ENCODE peak calls at places on chromosomes 1 and 21, in five cellular contexts. F, D, H, E and W are unnamed samples.

GRCh38 chr1:180252638-180253536 is 22.8 kb downstream of the LHX4 start:
- DNase-seq in H (peak; percentile 31), F (peak; percentile 89), E (peak; percentile 64), D (peak; percentile 63), W (peak; percentile 72)

GRCh38 chr1:31793586-31794285 is 22.1 kb downstream of the SPOCD1 start:
- DNase-seq in E (no peak), F (peak; percentile 44), H (no peak), D (no peak), W (no peak)

GRCh38 chr1:85935234-85935633 is 221.3 kb downstream of the COL24A1 start:
- DNase-seq in F (no peak), E (no peak), H (no peak), D (no peak), W (no peak)

GRCh38 chr1:75725861-75726361 is 1.4 kb downstream of the ACADM start:
- DNase-seq in E (no peak), H (no peak), F (no peak), D (no peak), W (no peak)

GRCh38 chr21:17045214-17045835 is 467.5 kb upstream of the CXADR start:
- DNase-seq in D (no peak), F (no peak), H (no peak), E (peak; percentile 61), W (no peak)

GRCh38 chr1:221691320-221691719 is 50.6 kb downstream of the DUSP10 start:
- DNase-seq in F (no peak), H (no peak), E (no peak), D (no peak), W (no peak)

GRCh38 chr1:46393510-46393909 is 607 bp upstream of the FAAH start:
- DNase-seq in E (no peak), F (no peak), D (no peak), H (no peak), W (no peak)

GRCh38 chr1:90347366-90347765 is 352.5 kb downstream of the ZNF326 start:
- DNase-seq in E (no peak), H (no peak), F (no peak), D (no peak), W (no peak)

GRCh38 chr21:26798856-26799751 is 46.1 kb downstream of the ADAMTS1 start:
- DNase-seq in F (no peak), D (no peak), E (no peak), H (no peak), W (no peak)

GRCh38 chr1:90501281-90501680 is 215.8 kb downstream of the BARHL2 start:
- DNase-seq in H (no peak), D (no peak), F (no peak), E (no peak), W (no peak)

GRCh38 chr1:241950390-241950789 is 7.2 kb upstream of the BECN2 start:
- DNase-seq in D (no peak), F (no peak), H (no peak), E (peak; percentile 88), W (no peak)

GRCh38 chr1:247747616-247748015 is 325 bp downstream of the OR14A2 start:
- DNase-seq in D (no peak), F (no peak), H (no peak), E (peak; percentile 1), W (no peak)

GRCh38 chr1:86924324-86924960 is 10.0 kb downstream of the HS2ST1 start:
- DNase-seq in H (no peak), E (no peak), F (no peak), D (no peak), W (no peak)

GRCh38 chr21:45538381-45539045 is 3.7 kb downstream of the SLC19A1 start:
- DNase-seq in F (peak; percentile 49), H (no peak), E (no peak), D (no peak), W (no peak)

GRCh38 chr1:147753084-147753483 is 7.3 kb downstream of the GJA5 start:
- DNase-seq in E (no peak), H (no peak), F (no peak), D (no peak), W (no peak)

GRCh38 chr1:246528933-246529731 is 22.1 kb upstream of the SMYD3 start:
- DNase-seq in F (no peak), E (no peak), H (no peak), D (no peak), W (peak; percentile 2)

GRCh38 chr1:59146651-59147358 is 150.1 kb upstream of the FGGY start:
- DNase-seq in F (peak; percentile 76), H (no peak), D (peak; percentile 69), E (peak; percentile 68), W (no peak)

GRCh38 chr21:44736291-44737004 is 25.1 kb upstream of the TSPEAR start:
- DNase-seq in E (no peak), H (no peak), D (no peak), F (no peak), W (no peak)

GRCh38 chr1:116066868-116067563 is 44.2 kb upstream of the MAB21L3 start:
- DNase-seq in E (peak; percentile 96), D (no peak), F (no peak), H (no peak), W (no peak)

GRCh38 chr1:61496501-61496900 is 228.4 kb downstream of the TM2D1 start:
- DNase-seq in D (no peak), H (no peak), E (peak; percentile 94), F (no peak), W (no peak)

GRCh38 chr1:165851034-165851658 is 23.7 kb downstream of the UCK2 start:
- DNase-seq in D (no peak), F (no peak), E (peak; percentile 17), H (no peak), W (no peak)

GRCh38 chr1:24566266-24566867 is 10.5 kb downstream of the NCMAP start:
- DNase-seq in F (no peak), E (no peak), H (no peak), D (no peak), W (no peak)

GRCh38 chr1:94055459-94056122 is 65.4 kb downstream of the ABCA4 start:
- DNase-seq in F (no peak), H (no peak), E (no peak), D (no peak), W (no peak)

GRCh38 chr1:30770150-30770549 is 12.6 kb upstream of the LAPTM5 start:
- DNase-seq in H (no peak), E (no peak), D (no peak), F (no peak), W (no peak)

GRCh38 chr21:42460391-42461184 is 35.4 kb downstream of the RSPH1 start:
- DNase-seq in D (no peak), E (no peak), F (peak; percentile 61), H (no peak), W (no peak)

GRCh38 chr1:65958561-65959350 is 166.1 kb downstream of the PDE4B start:
- DNase-seq in F (no peak), H (no peak), E (peak; percentile 68), D (no peak), W (no peak)

GRCh38 chr1:154747841-154748766 is 122.0 kb downstream of the KCNN3 start:
- DNase-seq in E (no peak), F (peak; percentile 79), H (no peak), D (peak; percentile 43), W (no peak)

GRCh38 chr1:11594625-11595024 is 59.6 kb downstream of the FBXO2 start:
- DNase-seq in E (no peak), H (no peak), F (no peak), D (no peak), W (no peak)

GRCh38 chr1:99648107-99648506 is 2.2 kb downstream of the PALMD start:
- DNase-seq in E (no peak), F (no peak), H (no peak), D (peak; percentile 84), W (peak; percentile 82)

GRCh38 chr1:20405893-20406604 is 80.0 kb downstream of the CAMK2N1 start:
- DNase-seq in E (peak; percentile 92), F (no peak), D (no peak), H (no peak), W (no peak)